ENCODE peak calls at places on chromosomes 11 and 22, in six cellular contexts. R, L, I, O, J and S are unnamed samples.

GRCh38 chr22:45651931-45652528 is 19.6 kb upstream of the ATXN10 start:
- DNase-seq in R (no peak), L (no peak), I (no peak), O (no peak), J (no peak), S (no peak)

GRCh38 chr22:44366372-44367310 is 53.9 kb upstream of the SHISAL1 start:
- DNase-seq in R (no peak), L (no peak), I (no peak), O (no peak), J (no peak), S (no peak)

GRCh38 chr11:15911377-15912044 is 444.8 kb downstream of the SOX6 start:
- DNase-seq in R (no peak), L (no peak), I (no peak), O (no peak), J (no peak), S (no peak)

GRCh38 chr22:42893366-42894150 is 36.5 kb upstream of the ARFGAP3 start:
- DNase-seq in R (no peak), L (no peak), I (no peak), O (no peak), J (no peak), S (no peak)

GRCh38 chr11:73295259-73295995 is 12.6 kb upstream of the ARHGEF17 start:
- DNase-seq in R (peak; percentile 57), L (peak; percentile 31), I (peak; percentile 80), O (peak; percentile 43), J (no peak), S (peak; percentile 74)

GRCh38 chr11:86958259-86958658 is 3.1 kb upstream of the FZD4 start:
- DNase-seq in R (peak; percentile 74), L (no peak), I (no peak), O (no peak), J (no peak), S (no peak)

GRCh38 chr22:44023404-44024287 is 456 bp upstream of the PARVB start:
- DNase-seq in R (no peak), L (no peak), I (peak; percentile 83), O (no peak), J (no peak), S (no peak)

GRCh38 chr22:37229805-37230672 is 14.0 kb downstream of the RAC2 start:
- DNase-seq in R (no peak), L (peak; percentile 60), I (peak; percentile 61), O (peak; percentile 51), J (no peak), S (no peak)

GRCh38 chr11:71451596-71452353 is 1.2 kb upstream of the NADSYN1 start:
- DNase-seq in R (peak; percentile 14), L (no peak), I (no peak), O (no peak), J (peak; percentile 38), S (no peak)

GRCh38 chr11:76903325-76903724 is 42.6 kb downstream of the ACER3 start:
- DNase-seq in R (no peak), L (no peak), I (no peak), O (peak; percentile 18), J (no peak), S (no peak)

GRCh38 chr11:113272281-113272680 is 42.1 kb upstream of the TTC12 start:
- DNase-seq in R (no peak), L (no peak), I (no peak), O (no peak), J (no peak), S (no peak)

GRCh38 chr11:134126197-134126822 is 57.4 kb downstream of the JAM3 start:
- DNase-seq in R (no peak), L (no peak), I (no peak), O (no peak), J (peak; percentile 33), S (peak; percentile 69)

GRCh38 chr11:10397226-10397987 is 57.7 kb upstream of the AMPD3 start:
- DNase-seq in R (no peak), L (no peak), I (no peak), O (no peak), J (no peak), S (no peak)

GRCh38 chr11:82873919-82874333 is 26.3 kb downstream of the PRCP start:
- DNase-seq in R (no peak), L (no peak), I (no peak), O (no peak), J (no peak), S (no peak)

GRCh38 chr22:49046546-49047305 is 780.9 kb downstream of the BRD1 start:
- DNase-seq in R (peak; percentile 50), L (no peak), I (peak; percentile 62), O (peak; percentile 46), J (peak; percentile 81), S (peak; percentile 68)

GRCh38 chr22:39220450-39220849 is 24.3 kb downstream of the PDGFB start:
- DNase-seq in R (no peak), L (no peak), I (no peak), O (no peak), J (no peak), S (no peak)

GRCh38 chr22:45163074-45163416 is 680 bp upstream of the NUP50 start:
- DNase-seq in R (no peak), L (no peak), I (peak; percentile 20), O (no peak), J (no peak), S (no peak)

GRCh38 chr11:71256080-71256479 is 3.7 kb upstream of the SHANK2 start:
- DNase-seq in R (no peak), L (no peak), I (no peak), O (no peak), J (no peak), S (no peak)

GRCh38 chr11:96218013-96218412 is 125.0 kb downstream of the MAML2 start:
- DNase-seq in R (no peak), L (no peak), I (no peak), O (no peak), J (no peak), S (no peak)

GRCh38 chr11:86047275-86047991 is 21.5 kb downstream of the PICALM start:
- DNase-seq in R (no peak), L (no peak), I (no peak), O (no peak), J (no peak), S (no peak)

GRCh38 chr11:11414996-11415395 is 61.9 kb upstream of the CSNK2A3 start:
- DNase-seq in R (no peak), L (no peak), I (no peak), O (no peak), J (no peak), S (no peak)

GRCh38 chr11:126398721-126399120 is 43.2 kb downstream of the ST3GAL4 start:
- DNase-seq in R (no peak), L (no peak), I (no peak), O (no peak), J (no peak), S (no peak)

GRCh38 chr11:19367051-19367709 is 126.4 kb upstream of the E2F8 start:
- DNase-seq in R (no peak), L (no peak), I (no peak), O (no peak), J (no peak), S (no peak)

GRCh38 chr11:105789579-105789978 is 179.7 kb downstream of the GRIA4 start:
- DNase-seq in R (no peak), L (no peak), I (no peak), O (no peak), J (no peak), S (no peak)

GRCh38 chr11:105790841-105791240 is 181.0 kb downstream of the GRIA4 start:
- DNase-seq in R (no peak), L (no peak), I (no peak), O (no peak), J (no peak), S (no peak)

GRCh38 chr11:105786766-105787165 is 176.9 kb downstream of the GRIA4 start:
- DNase-seq in R (no peak), L (no peak), I (no peak), O (no peak), J (no peak), S (peak; percentile 22)

GRCh38 chr11:105793092-105793491 is 183.2 kb downstream of the GRIA4 start:
- DNase-seq in R (no peak), L (no peak), I (no peak), O (no peak), J (no peak), S (no peak)

DNA sequence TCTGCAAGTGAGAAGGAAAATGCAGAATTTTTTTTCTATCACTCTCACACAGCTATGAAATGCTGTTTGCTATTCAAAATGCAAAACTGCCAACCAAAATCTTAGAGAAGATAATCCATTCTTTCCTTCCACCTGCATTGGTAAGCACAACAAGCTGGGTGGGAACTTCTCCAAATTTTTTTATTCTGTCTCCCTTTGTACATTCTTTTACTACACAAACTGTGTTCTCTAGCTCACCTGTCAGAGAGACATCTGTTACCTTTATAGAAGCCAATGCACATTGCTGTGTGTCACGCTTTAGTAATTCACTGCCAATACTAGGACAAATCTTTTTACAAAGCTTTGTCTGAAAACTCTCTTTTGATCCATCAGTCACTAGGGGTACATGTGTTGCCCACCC is 180.1 kb downstream of the GRIA4 start:
- DNase-seq in R (no peak), L (no peak), I (no peak), O (no peak), J (no peak), S (no peak)
- TF ChIP-seq YY1 in R (no peak), L (no peak), I (no peak), O (no peak), J (no peak), S (no peak)

GRCh38 chr11:123684601-123685000 is 30.2 kb upstream of the SCN3B start:
- DNase-seq in R (no peak), L (no peak), I (no peak), O (no peak), J (no peak), S (no peak)

GRCh38 chr11:123683616-123684170 is 29.3 kb upstream of the SCN3B start:
- DNase-seq in R (no peak), L (no peak), I (no peak), O (no peak), J (no peak), S (no peak)

GRCh38 chr11:123681007-123681406 is 26.6 kb upstream of the SCN3B start:
- DNase-seq in R (no peak), L (no peak), I (no peak), O (no peak), J (no peak), S (no peak)

GRCh38 chr11:123678246-123678645 is 23.8 kb upstream of the SCN3B start:
- DNase-seq in R (no peak), L (no peak), I (no peak), O (no peak), J (no peak), S (no peak)

GRCh38 chr11:123682976-123683375 is 28.6 kb upstream of the SCN3B start:
- DNase-seq in R (no peak), L (no peak), I (no peak), O (no peak), J (no peak), S (no peak)
- H3K9ac ChIP-seq in R (no peak overlapping the region), L (no peak overlapping the region), I (no peak overlapping the region), O (no peak overlapping the region), J (no peak overlapping the region), S (no peak overlapping the region)

DNA sequence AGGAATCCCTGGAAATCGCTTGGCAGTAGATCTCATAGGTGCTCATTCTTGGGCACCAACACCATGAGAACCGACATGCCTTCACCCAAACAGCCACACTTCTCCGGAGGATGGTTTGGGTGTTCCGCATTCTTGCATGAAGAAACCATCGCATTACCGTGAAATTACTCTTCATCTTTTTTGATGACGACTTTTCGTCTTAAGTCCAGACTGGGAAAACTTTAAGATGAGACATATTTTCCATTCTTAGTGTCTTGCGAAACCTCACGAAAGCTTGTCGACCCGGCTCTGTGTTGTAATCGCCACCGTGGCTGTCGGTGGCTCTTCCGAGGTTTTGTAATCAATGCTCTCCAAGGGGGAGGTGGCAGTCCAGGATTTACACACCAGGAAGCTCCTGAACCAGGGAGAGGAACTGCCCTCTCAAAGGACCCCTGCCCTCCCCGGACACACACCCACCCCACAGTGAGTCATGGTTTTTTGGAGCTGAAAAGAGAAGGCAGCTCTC is 1.7 kb downstream of the TOM1 start:
- DNase-seq in R (peak; percentile 93), L (no peak), I (peak; percentile 20), O (no peak), J (no peak), S (no peak)
- TF ChIP-seq ZNF274 in R (no peak), L (no peak), I (no peak), O (no peak), J (no peak), S (no peak)

GRCh38 chr11:65288706-65289536 is 25.7 kb upstream of the CDC42EP2 start:
- DNase-seq in R (no peak), L (no peak), I (no peak), O (no peak), J (no peak), S (no peak)
- TF ChIP-seq YY1 in R (no peak), L (no peak), I (no peak), O (no peak), J (no peak), S (no peak)